ENCODE peak calls at places on chromosomes 12 and 14, in four cellular contexts. J is K562, W is HL-60, A is GM12878. Z is an unnamed sample.

GRCh38 chr12:70598467-70599194 is 38.6 kb downstream of the PTPRB start:
- DNase-seq in A (no peak), J (no peak), W (no peak), Z (no peak)

GRCh38 chr12:44626883-44627282 is 249.2 kb downstream of the NELL2 start:
- DNase-seq in W (no peak), A (no peak), J (no peak), Z (no peak)

GRCh38 chr14:50363734-50364113 is 33.0 kb downstream of the CDKL1 start:
- DNase-seq in W (peak; percentile 49), J (no peak), A (peak; percentile 81), Z (peak; percentile 37)

GRCh38 chr12:45349911-45350310 is 134.0 kb downstream of the ANO6 start:
- DNase-seq in A (no peak), W (no peak), J (no peak), Z (no peak)

GRCh38 chr14:64645220-64645891 is 58.9 kb upstream of the PLEKHG3 start:
- DNase-seq in J (no peak), W (no peak), A (no peak), Z (no peak)

GRCh38 chr12:101490286-101490920 is 15.3 kb downstream of the SPIC start:
- DNase-seq in J (no peak), A (no peak), W (no peak), Z (peak; percentile 20)

GRCh38 chr12:42094277-42094676 is 50.4 kb downstream of the GXYLT1 start:
- DNase-seq in A (no peak), J (no peak), W (no peak), Z (no peak)

GRCh38 chr14:21653331-21653885 is at the start of gene OR4E2:
- DNase-seq in J (no peak), A (no peak), W (no peak), Z (no peak)

GRCh38 chr12:108342985-108343384 is 3.9 kb upstream of the CMKLR1 start:
- DNase-seq in J (no peak), W (no peak), A (no peak), Z (no peak)

GRCh38 chr12:130156652-130157275 is 5.5 kb upstream of the FZD10 start:
- DNase-seq in A (no peak), W (no peak), J (no peak), Z (no peak)

GRCh38 chr12:91381309-91381804 is 198.7 kb upstream of the DCN start:
- DNase-seq in A (peak; percentile 20), W (no peak), J (no peak), Z (peak; percentile 8)

GRCh38 chr12:96249196-96250118 is 55.3 kb downstream of the ELK3 start:
- DNase-seq in A (no peak), W (no peak), J (no peak), Z (no peak)

GRCh38 chr14:103302966-103303365 is 31.1 kb upstream of the EIF5 start:
- DNase-seq in J (no peak), W (no peak), A (no peak), Z (no peak)

GRCh38 chr12:39605996-39606395 is 13.6 kb downstream of the ABCD2 start:
- DNase-seq in J (no peak), W (no peak), A (no peak), Z (no peak)

GRCh38 chr14:25537846-25538455 is 488.0 kb upstream of the STXBP6 start:
- DNase-seq in W (no peak), J (peak; percentile 29), A (no peak), Z (peak; percentile 12)

GRCh38 chr12:72057330-72057911 is 118.8 kb downstream of the TPH2 start:
- DNase-seq in W (no peak), J (no peak), A (no peak), Z (no peak)

GRCh38 chr12:30687265-30687986 is 8.2 kb downstream of the IPO8 start:
- DNase-seq in W (no peak), A (no peak), J (no peak), Z (no peak)

GRCh38 chr12:115096673-115097349 is 412.8 kb upstream of the TBX3 start:
- DNase-seq in W (no peak), J (no peak), A (no peak), Z (no peak)

GRCh38 chr14:39232554-39233415 is 930 bp upstream of the MIA2 start:
- DNase-seq in W (no peak), J (no peak), A (no peak), Z (no peak)

GRCh38 chr14:73234586-73235394 is 2.5 kb upstream of the PAPLN start:
- DNase-seq in W (no peak), J (no peak), A (no peak), Z (no peak)

GRCh38 chr14:73234029-73234428 is 3.3 kb upstream of the PAPLN start:
- DNase-seq in J (no peak), A (no peak), W (no peak), Z (no peak)

GRCh38 chr14:73236752-73237218 is 521 bp upstream of the PAPLN start:
- DNase-seq in W (no peak), J (no peak), A (no peak), Z (no peak)

GRCh38 chr14:73236157-73236556 is 1.1 kb upstream of the PAPLN start:
- DNase-seq in J (no peak), A (no peak), W (no peak), Z (no peak)

GRCh38 chr14:73235531-73236155 is 1.7 kb upstream of the PAPLN start:
- DNase-seq in W (no peak), A (no peak), J (no peak), Z (no peak)
- TF ChIP-seq SPI1 in W (no peak), A (no peak), J (no peak), Z (no peak)

DNA sequence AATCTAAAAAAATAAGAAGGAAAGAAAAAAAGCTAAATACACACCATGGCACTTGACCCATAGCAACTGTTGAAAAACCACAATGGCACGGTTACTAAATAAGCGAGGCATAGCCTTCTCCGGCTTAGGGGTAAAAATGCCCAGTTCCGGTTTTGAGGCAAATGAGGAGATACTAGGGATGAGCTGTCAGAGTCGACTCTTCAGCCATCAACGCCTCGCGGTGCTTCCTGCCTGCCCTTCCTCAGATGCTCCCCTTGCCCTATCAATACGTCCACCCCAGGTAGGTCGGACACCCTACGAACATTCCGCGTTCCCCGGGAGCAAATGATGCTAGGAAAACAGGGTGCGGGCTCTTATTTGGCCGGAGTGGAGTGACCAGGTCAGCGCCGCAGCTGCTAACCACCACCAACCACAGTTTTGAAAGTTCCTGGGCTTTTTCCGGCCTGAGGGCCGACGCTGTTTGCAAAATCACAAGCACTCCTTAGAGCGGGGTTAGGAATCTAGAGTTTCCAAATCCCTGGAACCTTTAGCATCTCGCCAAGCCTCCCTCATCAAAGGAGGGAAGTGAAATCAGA is 1.2 kb downstream of the SRSF9 start:
- DNase-seq in A (no peak), J (no peak), W (no peak), Z (no peak)
- TF ChIP-seq SPI1 in A (peak; percentile 77), J (peak; percentile 83), W (peak; percentile 73), Z (peak; percentile 68)

DNA sequence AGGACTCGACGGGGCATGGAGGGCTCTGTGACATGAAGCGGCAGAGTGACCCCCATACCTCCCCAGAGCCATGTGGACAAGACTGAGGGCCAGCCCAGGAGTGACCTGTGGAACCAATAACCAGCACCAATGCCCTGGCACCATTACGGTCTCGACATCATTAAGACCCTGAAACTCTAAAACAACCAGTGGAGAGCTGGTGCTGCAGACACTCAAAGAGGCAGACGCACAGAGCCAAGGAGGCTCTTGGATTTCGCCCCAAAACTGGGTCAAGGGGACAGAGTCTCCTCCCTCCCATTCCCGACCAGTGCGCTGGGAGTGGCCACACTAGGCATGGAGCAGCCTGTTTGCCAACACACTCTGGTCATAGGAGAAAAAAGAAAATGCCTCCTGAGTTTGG is 41.6 kb upstream of the VASH1 start:
- DNase-seq in A (no peak), J (no peak), W (no peak), Z (no peak)
- TF ChIP-seq SPI1 in A (no peak), J (no peak), W (no peak), Z (no peak)

DNA sequence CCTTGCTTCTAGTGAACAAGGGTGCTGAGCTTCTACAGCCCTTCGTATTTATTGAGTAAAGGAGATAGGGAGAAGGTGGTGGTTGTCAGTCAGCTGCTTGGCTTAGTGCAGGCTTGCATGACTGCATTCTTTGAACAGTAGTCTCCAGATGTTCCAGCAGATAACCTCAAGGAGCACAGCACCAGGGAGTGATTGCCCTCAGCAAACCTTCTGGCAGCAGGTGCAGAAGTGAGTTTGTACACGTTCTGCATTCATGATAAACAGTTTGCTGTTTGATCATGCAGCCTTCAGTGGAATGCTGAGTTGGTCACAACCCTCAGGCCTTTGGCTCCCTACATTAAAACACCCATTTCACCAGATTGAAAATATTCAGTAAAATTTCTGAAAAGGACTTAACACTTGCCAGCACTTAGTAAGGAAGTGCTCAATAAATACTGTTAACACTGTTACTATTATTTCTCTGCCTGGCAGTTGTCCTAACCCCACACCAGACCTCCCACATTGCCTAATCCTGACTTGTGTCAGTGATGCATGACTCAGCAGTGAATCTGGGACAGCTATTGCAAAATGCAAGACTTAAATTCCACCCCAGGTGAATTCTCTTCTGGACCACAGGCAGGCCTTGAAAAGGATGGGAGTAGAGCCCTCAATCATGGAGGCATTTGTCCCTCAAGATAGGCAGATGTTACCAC is 18.9 kb upstream of the CARMIL3 start:
- DNase-seq in A (no peak), J (no peak), W (peak; percentile 93), Z (no peak)
- TF ChIP-seq SPI1 in A (no peak), J (no peak), W (peak; percentile 20), Z (no peak)

GRCh38 chr12:505221-505620 is 45.5 kb downstream of the B4GALNT3 start:
- DNase-seq in W (no peak), A (no peak), J (no peak), Z (no peak)

GRCh38 chr12:503111-503761 is 43.5 kb downstream of the B4GALNT3 start:
- DNase-seq in W (no peak), A (no peak), J (no peak), Z (no peak)

GRCh38 chr12:497501-498160 is 37.9 kb downstream of the B4GALNT3 start:
- DNase-seq in A (no peak), J (no peak), W (no peak), Z (no peak)

GRCh38 chr12:499837-500458 is 40.2 kb downstream of the B4GALNT3 start:
- DNase-seq in J (no peak), A (no peak), W (no peak), Z (no peak)

DNA sequence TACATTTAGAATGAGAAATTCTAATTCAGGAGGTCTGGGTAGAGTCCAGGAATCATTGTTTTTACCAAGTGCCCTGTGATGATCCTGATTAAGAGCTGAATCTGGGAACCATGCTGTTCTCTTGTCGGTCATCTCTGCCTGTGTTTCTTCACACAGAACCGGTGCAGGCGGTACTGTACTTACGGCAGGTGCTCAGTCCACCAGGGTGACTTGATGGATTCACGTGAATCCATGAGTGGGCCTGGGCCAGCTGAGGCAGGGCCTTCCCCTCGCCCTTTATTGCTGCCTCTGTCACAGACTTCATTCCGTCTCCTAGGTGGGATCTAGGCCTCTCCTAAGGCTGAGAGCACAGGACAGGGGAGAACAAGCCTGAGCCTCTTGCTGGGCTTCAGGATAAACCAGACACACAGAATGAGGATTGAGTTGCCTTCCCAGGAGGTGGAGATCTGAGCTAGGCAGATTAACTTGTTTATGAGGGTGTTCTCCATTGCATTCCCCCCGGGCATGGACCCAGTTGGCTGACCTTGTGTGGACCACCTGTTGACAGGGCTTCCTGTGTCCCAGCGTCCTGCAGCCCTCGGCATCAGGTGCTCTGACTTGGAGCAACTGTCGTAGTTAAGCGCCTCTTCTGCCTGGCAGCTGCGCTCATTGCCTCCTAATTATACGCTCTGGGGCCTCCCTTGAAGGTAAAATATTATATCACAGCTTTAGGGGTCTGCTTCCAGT is 42.1 kb downstream of the B4GALNT3 start:
- DNase-seq in J (no peak), W (no peak), A (no peak), Z (no peak)
- TF ChIP-seq SPI1 in J (no peak), W (no peak), A (no peak), Z (no peak)

Z was measured in GM12891.